ENCODE peak calls at places on chromosomes 11 and 22, in four cellular contexts. Z is amniotic stem cell, V is germinal center, A is pons. U is an unnamed sample.

GRCh38 chr11:76023408-76024068 is 182.8 kb downstream of the WNT11 start:
- DNase-seq in A (no peak), V (no peak), Z (no peak), U (peak)

GRCh38 chr22:42340695-42341383 is 70.4 kb upstream of the TCF20 start:
- DNase-seq in Z (no peak), A (peak), V (no peak), U (peak)

GRCh38 chr11:32792948-32793475 is 1.4 kb downstream of the CCDC73 start:
- DNase-seq in Z (no peak), A (peak), V (peak), U (peak)

GRCh38 chr22:45844009-45844408 is 133.0 kb downstream of the WNT7B start:
- DNase-seq in A (no peak), V (no peak), Z (no peak), U (no peak)

GRCh38 chr11:114089748-114090147 is 30.2 kb downstream of the ZBTB16 start:
- DNase-seq in Z (no peak), V (no peak), A (no peak), U (no peak)

GRCh38 chr11:116596346-116597260 is 176.2 kb downstream of the BUD13 start:
- DNase-seq in A (no peak), Z (no peak), V (no peak), U (no peak)

GRCh38 chr11:94885581-94885980 is 87.8 kb downstream of the CWC15 start:
- DNase-seq in A (no peak), Z (no peak), V (no peak), U (peak)

GRCh38 chr11:96869207-96869606 is 479.4 kb downstream of the JRKL start:
- DNase-seq in Z (no peak), V (no peak), A (peak), U (no peak)

GRCh38 chr22:39463931-39464390 is 7.1 kb downstream of the MGAT3 start:
- DNase-seq in Z (no peak), A (peak), V (no peak), U (peak)

GRCh38 chr11:65316311-65316978 is 1.8 kb downstream of the CDC42EP2 start:
- DNase-seq in V (no peak), Z (peak), A (no peak), U (no peak)

GRCh38 chr22:49243965-49244364 is 583.7 kb downstream of the BRD1 start:
- DNase-seq in A (no peak), V (no peak), Z (no peak), U (no peak)

GRCh38 chr11:5931061-5931460 is 11.0 kb upstream of the OR56A3 start:
- DNase-seq in V (no peak), A (no peak), Z (no peak), U (no peak)

GRCh38 chr11:66159585-66159984 is 89.5 kb downstream of the PACS1 start:
- DNase-seq in A (no peak), V (no peak), Z (no peak), U (peak)

GRCh38 chr22:37019309-37020191 is at the start of the genes MPST and TST:
- DNase-seq in V (peak), A (peak), Z (peak), U (peak)

GRCh38 chr22:17785185-17786184 is 11.2 kb upstream of the BID start:
- DNase-seq in Z (no peak), A (no peak), V (peak), U (peak)

GRCh38 chr22:44909241-44909640 is 100.6 kb downstream of the PHF21B start:
- DNase-seq in A (no peak), V (no peak), Z (no peak), U (no peak)

GRCh38 chr22:19783531-19784395 is 23.2 kb downstream of the TBX1 start:
- DNase-seq in Z (no peak), A (no peak), V (no peak), U (no peak)

GRCh38 chr22:27576413-27576812 is 225.1 kb downstream of the MN1 start:
- DNase-seq in Z (no peak), V (no peak), A (no peak), U (no peak)

GRCh38 chr11:8959546-8960166 is 4.6 kb downstream of the TMEM9B start:
- DNase-seq in Z (peak), V (peak), A (peak), U (peak)

GRCh38 chr11:37830532-37830931 is 1232.5 kb upstream of the RAG2 start:
- DNase-seq in A (no peak), Z (no peak), V (no peak), U (no peak)

GRCh38 chr11:19980957-19981669 is 179.2 kb downstream of the DBX1 start:
- DNase-seq in A (no peak), Z (no peak), V (no peak), U (no peak)

GRCh38 chr22:39940757-39941305 is 19.4 kb upstream of the TMA7B start:
- DNase-seq in Z (no peak), A (no peak), V (no peak), U (no peak)

GRCh38 chr11:97743205-97743742 is 1277.5 kb upstream of the CNTN5 start:
- DNase-seq in Z (no peak), A (no peak), V (no peak), U (no peak)

GRCh38 chr11:119518746-119519382 is 95.9 kb upstream of the THY1 start:
- DNase-seq in Z (no peak), V (no peak), A (no peak), U (no peak)

GRCh38 chr11:124946735-124947141 is 7.3 kb upstream of the CCDC15 start:
- DNase-seq in Z (no peak), A (peak), V (no peak), U (no peak)

GRCh38 chr11:8671651-8672062 is 10.8 kb downstream of the TRIM66 start:
- DNase-seq in Z (peak), V (no peak), A (no peak), U (peak)

GRCh38 chr22:46515208-46516111 is 22.0 kb downstream of the CELSR1 start:
- DNase-seq in V (no peak), A (no peak), Z (no peak), U (no peak)

GRCh38 chr22:23387827-23388491 is 192.1 kb downstream of the IGLL1 start:
- DNase-seq in A (no peak), Z (no peak), V (no peak), U (no peak)

GRCh38 chr11:14422052-14422813 is 63.2 kb upstream of the RRAS2 start:
- DNase-seq in A (peak), V (no peak), Z (peak), U (peak)